ENCODE peak calls at places on chromosomes 13 and 19, in ten cellular contexts. P, B, D, Y, Z, R, T, C, K and S are unnamed samples.

GRCh38 chr19:57363734-57364181 is 407 bp downstream of the TRAPPC2B start:
- DNase-seq in P (peak), B (no peak), D (peak), Y (no peak), Z (no peak), R (no peak), T (no peak), C (no peak), K (no peak), S (no peak)

GRCh38 chr19:35673121-35673804 is 6.9 kb downstream of the UPK1A start:
- DNase-seq in P (peak), B (peak), D (peak), Y (no peak), Z (peak), R (peak), T (no peak), C (no peak), K (no peak), S (peak)

GRCh38 chr19:15323496-15324235 is 8.7 kb downstream of the BRD4 start:
- DNase-seq in P (peak), B (no peak), D (peak), Y (no peak), Z (no peak), R (no peak), T (no peak), C (no peak), K (no peak), S (no peak)

GRCh38 chr13:49374585-49375290 is 69.1 kb downstream of the CAB39L start:
- DNase-seq in P (peak), B (no peak), D (peak), Y (no peak), Z (peak), R (peak), T (no peak), C (no peak), K (no peak), S (peak)

GRCh38 chr13:31200636-31200970 is 828 bp downstream of the B3GLCT start:
- DNase-seq in P (no peak), B (no peak), D (no peak), Y (peak), Z (peak), R (no peak), T (no peak), C (no peak), K (no peak), S (no peak)

GRCh38 chr13:85626603-85627002 is 172.6 kb downstream of the SLITRK6 start:
- DNase-seq in P (no peak), B (no peak), D (no peak), Y (no peak), Z (no peak), R (no peak), T (no peak), C (no peak), K (no peak), S (no peak)

GRCh38 chr13:64471916-64472315 is 2758.2 kb downstream of the PCDH9 start:
- DNase-seq in P (peak), B (no peak), D (peak), Y (no peak), Z (no peak), R (peak), T (peak), C (no peak), K (no peak), S (no peak)

GRCh38 chr19:13959962-13960862 is 7.9 kb downstream of the DCAF15 start:
- DNase-seq in P (no peak), B (no peak), D (no peak), Y (no peak), Z (no peak), R (no peak), T (no peak), C (no peak), K (no peak), S (no peak)

GRCh38 chr13:93080587-93080986 is 146.0 kb upstream of the GPC6 start:
- DNase-seq in P (peak), B (no peak), D (peak), Y (no peak), Z (no peak), R (peak), T (peak), C (no peak), K (no peak), S (no peak)

GRCh38 chr19:7680606-7681335 is at the start of gene TRAPPC5:
- DNase-seq in P (peak), B (peak), D (peak), Y (peak), Z (peak), R (peak), T (peak), C (peak), K (peak), S (no peak)

GRCh38 chr19:44112802-44113137 is 429 bp upstream of the ZNF225 start:
- DNase-seq in P (no peak), B (no peak), D (no peak), Y (no peak), Z (no peak), R (no peak), T (no peak), C (no peak), K (no peak), S (no peak)